ENCODE peak calls at places on chromosome 7, in seven cellular contexts. Z is progenitor cell of endocrine pancreas, I is A549, B is endodermal cell, F is AG10803, A is GM13976, E is fibroblast of pulmonary artery. C is an unnamed sample.

GRCh38 chr7:24498439-24498838 is 74.8 kb upstream of the PALS2 start:
- DNase-seq in Z (no peak), I (no peak), B (no peak), F (no peak), A (no peak), E (no peak), C (no peak)

GRCh38 chr7:30617359-30617758 is 22.7 kb downstream of the GARS1 start:
- DNase-seq in Z (no peak), I (no peak), B (no peak), F (no peak), A (no peak), E (no peak), C (no peak)

GRCh38 chr7:50491209-50491608 is 41.1 kb upstream of the FIGNL1 start:
- DNase-seq in Z (no peak), I (no peak), B (no peak), F (no peak), A (no peak), E (no peak), C (no peak)

GRCh38 chr7:12570529-12571461 is at the start of gene SCIN:
- DNase-seq in Z (no peak), I (peak; percentile 46), B (peak; percentile 83), F (no peak), A (peak; percentile 27), E (peak; percentile 10), C (no peak)

GRCh38 chr7:54992876-54993490 is 25.8 kb upstream of the EGFR start:
- DNase-seq in Z (no peak), I (no peak), B (no peak), F (peak; percentile 32), A (no peak), E (peak; percentile 31), C (no peak)

GRCh38 chr7:37201003-37201875 is 247.4 kb downstream of the ELMO1 start:
- DNase-seq in Z (peak; percentile 70), I (peak; percentile 84), B (peak; percentile 93), F (peak; percentile 72), A (peak; percentile 65), E (peak; percentile 89), C (peak; percentile 92)

GRCh38 chr7:45001138-45001694 is 1.2 kb downstream of the CCM2 start:
- DNase-seq in Z (no peak), I (no peak), B (peak; percentile 68), F (no peak), A (no peak), E (no peak), C (no peak)

GRCh38 chr7:150846291-150847115 is 5.8 kb upstream of the AOC1 start:
- DNase-seq in Z (no peak), I (no peak), B (peak; percentile 27), F (no peak), A (no peak), E (no peak), C (peak; percentile 80)

GRCh38 chr7:123230603-123231002 is 30.8 kb upstream of the SLC13A1 start:
- DNase-seq in Z (no peak), I (no peak), B (no peak), F (no peak), A (no peak), E (no peak), C (no peak)

GRCh38 chr7:107833619-107834230 is 30.7 kb upstream of the SLC26A3 start:
- DNase-seq in Z (no peak), I (no peak), B (no peak), F (no peak), A (no peak), E (no peak), C (no peak)

DNA sequence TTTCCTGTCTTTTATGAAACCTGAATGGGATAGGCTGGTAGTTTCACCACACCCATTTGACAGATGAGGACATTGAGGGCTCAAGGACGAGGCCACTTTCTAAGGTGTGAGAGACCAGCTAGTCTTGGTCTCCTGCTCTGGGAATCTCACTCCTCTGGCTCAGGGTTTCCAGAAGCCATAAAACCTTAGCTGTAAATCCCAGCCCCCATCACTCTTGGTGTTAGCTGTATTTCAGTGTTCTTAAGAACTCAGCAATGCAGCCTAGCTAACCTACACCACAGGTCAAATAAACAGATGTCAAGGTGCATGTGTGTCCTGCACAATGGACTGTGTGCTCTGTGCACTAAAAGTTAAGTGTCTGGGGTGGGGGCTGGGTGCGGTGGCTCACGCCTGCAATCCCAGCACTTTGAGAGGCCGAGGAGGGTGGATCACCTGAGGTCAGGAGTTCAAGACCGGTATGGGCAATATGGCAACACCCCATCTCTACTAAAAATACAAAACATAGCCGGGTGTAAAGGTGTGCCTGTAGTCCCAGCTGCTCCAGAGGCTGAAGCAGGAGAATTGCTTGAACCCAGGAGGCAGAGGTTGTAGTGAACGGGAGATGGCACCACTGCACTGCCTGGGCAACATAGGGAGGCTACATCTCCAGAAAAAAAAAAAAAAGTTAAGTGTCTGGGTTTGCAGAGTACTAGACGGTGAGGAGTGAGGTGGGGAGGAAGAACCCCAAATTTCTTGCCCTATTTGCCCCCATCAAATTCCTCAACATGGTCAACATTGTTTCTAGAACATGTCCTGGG is 547 bp upstream of the EPO start:
- DNase-seq in Z (no peak), I (no peak), B (peak; percentile 51), F (peak; percentile 73), A (no peak), E (peak; percentile 36), C (no peak)
- TF ChIP-seq CTCF in Z (no peak), I (peak; percentile 55), B (peak; percentile 32), F (peak; percentile 73), A (no peak), E (peak; percentile 8), C (peak; percentile 50)

GRCh38 chr7:98836811-98837631 is 32.8 kb downstream of the TMEM130 start:
- DNase-seq in Z (peak; percentile 49), I (peak; percentile 51), B (peak; percentile 96), F (no peak), A (peak; percentile 64), E (peak; percentile 21), C (no peak)
- TF ChIP-seq CTCF in Z (peak; percentile 75), I (peak; percentile 73), B (peak; percentile 95), F (peak; percentile 58), A (peak; percentile 53), E (peak; percentile 59), C (peak; percentile 62)

GRCh38 chr7:48168159-48168558 is 3.1 kb upstream of the ABCA13 start:
- DNase-seq in Z (no peak), I (no peak), B (no peak), F (peak; percentile 60), A (no peak), E (peak; percentile 51), C (no peak)
- TF ChIP-seq CTCF in Z (no peak), I (no peak), B (no peak), F (peak; percentile 31), A (no peak), E (peak; percentile 8), C (peak; percentile 52)

GRCh38 chr7:93551931-93552330 is 22.6 kb downstream of the CALCR start:
- DNase-seq in Z (no peak), I (no peak), B (no peak), F (no peak), A (no peak), E (no peak), C (no peak)

GRCh38 chr7:93547716-93548115 is 26.8 kb downstream of the CALCR start:
- DNase-seq in Z (no peak), I (no peak), B (no peak), F (no peak), A (no peak), E (no peak), C (no peak)

DNA sequence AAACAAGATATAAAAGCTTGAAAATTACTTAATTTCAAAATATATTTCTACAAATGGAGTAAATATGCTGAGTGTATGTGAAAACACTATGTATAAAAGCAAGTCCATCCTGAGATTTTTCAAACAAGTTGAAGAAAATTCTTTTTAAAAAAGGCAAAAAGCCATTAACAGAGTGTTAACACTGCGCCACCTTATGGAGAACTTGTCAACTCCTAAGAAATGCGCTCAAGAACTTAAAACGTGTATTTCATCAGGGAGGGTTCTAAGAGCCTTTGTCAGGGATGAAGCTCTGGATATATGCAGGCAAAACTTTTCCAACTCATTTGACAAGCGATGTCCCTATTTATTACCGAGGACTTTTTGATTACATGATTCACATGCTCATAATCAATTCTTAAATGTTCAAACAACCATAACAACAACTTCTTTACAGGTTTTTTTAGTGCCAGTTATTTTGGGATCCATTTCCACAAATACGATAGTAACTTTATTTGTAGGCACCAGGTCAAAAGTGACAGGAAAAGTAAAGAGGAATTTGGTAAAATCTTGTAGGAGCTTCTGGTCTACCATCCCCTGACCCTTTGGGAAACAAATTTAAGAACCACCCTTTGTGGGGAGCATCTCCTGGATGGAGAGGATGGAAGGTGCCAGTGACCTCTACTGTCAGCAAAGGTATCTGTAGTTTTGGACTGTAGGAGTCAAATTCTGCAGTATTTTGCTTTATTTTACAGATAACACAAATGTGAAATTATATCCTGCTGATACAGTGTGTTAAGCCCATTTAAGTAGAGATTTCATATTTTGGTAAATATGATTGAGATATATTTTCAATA is 23.2 kb downstream of the CALCR start:
- DNase-seq in Z (no peak), I (peak; percentile 20), B (no peak), F (peak; percentile 66), A (no peak), E (peak; percentile 72), C (no peak)
- TF ChIP-seq CTCF in Z (peak; percentile 77), I (peak; percentile 62), B (peak; percentile 83), F (peak; percentile 77), A (peak; percentile 51), E (peak; percentile 73), C (peak; percentile 69)

GRCh38 chr7:26500749-26501352 is 209.2 kb downstream of the SNX10 start:
- DNase-seq in Z (no peak), I (peak; percentile 26), B (no peak), F (peak; percentile 37), A (peak; percentile 65), E (peak; percentile 54), C (no peak)
- TF ChIP-seq CTCF in Z (peak; percentile 49), I (peak; percentile 69), B (peak; percentile 82), F (peak; percentile 61), A (peak; percentile 46), E (peak; percentile 57), C (peak; percentile 34)